ENCODE peak calls at places on chromosomes 4 and X, in four cellular contexts. G, B, C and Z are unnamed samples.
A peak's percentile ranks its signal among the peaks of the same experiment; 100 is the strongest.

GRCh38 chr4:71827811-71828210 is 43.9 kb upstream of the GC start:
- DNase-seq in G (no peak), B (no peak), C (no peak), Z (no peak)

GRCh38 chrX:68694429-68695205 is 47.2 kb downstream of the STARD8 start:
- DNase-seq in G (no peak), B (no peak), C (no peak), Z (no peak)

GRCh38 chr4:36582214-36582613 is 300.8 kb downstream of the DTHD1 start:
- DNase-seq in G (no peak), B (no peak), C (no peak), Z (no peak)

GRCh38 chrX:134074151-134074550 is 88.8 kb upstream of the GPC3 start:
- DNase-seq in G (no peak), B (peak; percentile 2), C (no peak), Z (no peak)

GRCh38 chrX:113001836-113002235 is 161.2 kb upstream of the AMOT start:
- DNase-seq in G (no peak), B (no peak), C (no peak), Z (no peak)

GRCh38 chr4:28436191-28437080 is 1575.8 kb downstream of the STIM2 start:
- DNase-seq in G (no peak), B (no peak), C (no peak), Z (no peak)

GRCh38 chrX:85905851-85906250 is 141.5 kb downstream of the CHM start:
- DNase-seq in G (no peak), B (no peak), C (no peak), Z (no peak)

GRCh38 chr4:23631255-23631950 is 258.4 kb downstream of the PPARGC1A start:
- DNase-seq in G (no peak), B (no peak), C (no peak), Z (no peak)

GRCh38 chr4:123788577-123788976 is 392.0 kb downstream of the SPRY1 start:
- DNase-seq in G (no peak), B (no peak), C (no peak), Z (no peak)

GRCh38 chrX:70613295-70613694 is 168.7 kb downstream of the DLG3 start:
- DNase-seq in G (no peak), B (no peak), C (no peak), Z (no peak)

GRCh38 chrX:153623310-153624029 is 23.5 kb upstream of the DUSP9 start:
- DNase-seq in G (no peak), B (peak; percentile 79), C (no peak), Z (no peak)

GRCh38 chr4:30386266-30386895 is 333.8 kb upstream of the PCDH7 start:
- DNase-seq in G (no peak), B (no peak), C (no peak), Z (no peak)

GRCh38 chr4:128357286-128357685 is 69.7 kb upstream of the PGRMC2 start:
- DNase-seq in G (no peak), B (no peak), C (no peak), Z (no peak)

GRCh38 chrX:13732246-13733067 is 2.0 kb downstream of the TRAPPC2 start:
- DNase-seq in G (no peak), B (no peak), C (no peak), Z (no peak)

DNA sequence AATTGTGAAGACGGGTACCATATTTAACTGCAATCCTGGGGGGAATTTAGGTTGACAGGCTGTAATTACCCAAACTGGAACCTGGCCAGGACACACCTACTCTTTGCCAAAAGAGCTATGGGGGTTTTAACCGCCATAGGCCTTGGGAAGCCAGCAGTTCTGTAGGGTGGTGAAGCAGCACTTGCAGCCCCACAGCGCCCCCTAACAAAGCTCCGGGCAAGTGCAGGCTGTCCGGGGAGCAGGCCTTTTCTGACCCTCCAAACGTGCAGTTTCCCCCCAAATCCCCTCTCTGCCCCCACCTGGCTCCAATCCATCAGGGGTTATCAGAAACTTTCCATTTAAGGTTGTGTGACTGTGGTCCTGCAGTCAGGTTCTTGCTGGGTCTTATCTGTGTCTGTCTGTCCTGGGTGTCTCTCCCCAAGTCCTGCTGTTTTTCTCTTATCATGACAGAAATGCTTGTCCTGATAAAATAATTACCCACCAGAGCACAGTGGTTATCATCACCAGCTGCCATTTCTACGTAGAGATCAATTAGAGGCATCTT is 350.9 kb downstream of the MID1IP1 start:
- DNase-seq in G (no peak), B (no peak), C (peak; percentile 71), Z (peak; percentile 65)
- TF ChIP-seq YY1 in G (no peak), B (no peak), C (no peak), Z (no peak)

DNA sequence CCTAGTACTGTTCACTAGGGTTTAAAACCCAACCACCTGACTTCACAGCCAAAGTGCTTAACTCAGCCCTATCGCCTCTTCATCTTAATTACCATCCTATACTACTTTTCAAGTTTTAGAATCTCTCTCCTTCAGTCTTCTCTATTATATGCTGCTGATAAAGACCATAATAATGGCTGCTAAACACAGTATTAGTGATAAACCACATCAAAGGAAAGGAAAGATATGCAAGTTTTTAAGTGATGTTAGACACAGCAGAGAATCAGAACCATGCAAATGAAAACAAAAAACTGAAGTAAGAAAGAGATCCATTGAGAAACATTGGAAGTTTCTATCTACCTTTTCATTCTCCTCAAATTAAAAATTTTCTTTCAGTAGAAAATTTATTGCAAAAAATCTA is 100.8 kb downstream of the REELD1 start:
- DNase-seq in G (no peak), B (no peak), C (no peak), Z (no peak)
- TF ChIP-seq CTCF in G (no peak), B (no peak), C (no peak), Z (no peak)

GRCh38 chr4:41102360-41103092 is 111.8 kb downstream of the APBB2 start:
- DNase-seq in G (no peak), B (no peak), C (no peak), Z (no peak)
- TF ChIP-seq ELF1 in G (no peak), B (no peak), C (no peak), Z (no peak)

GRCh38 chrX:38117485-38117884 is 103.2 kb downstream of the SRPX start:
- DNase-seq in G (no peak), B (no peak), C (no peak), Z (no peak)
- TF ChIP-seq YY1 in G (no peak), B (no peak), C (no peak), Z (no peak)

GRCh38 chrX:44299177-44299576 is 44.3 kb downstream of the EFHC2 start:
- DNase-seq in G (no peak), B (no peak), C (no peak), Z (no peak)

GRCh38 chrX:44305921-44306320 is 37.6 kb downstream of the EFHC2 start:
- DNase-seq in G (no peak), B (no peak), C (no peak), Z (no peak)

GRCh38 chrX:44308869-44309268 is 34.6 kb downstream of the EFHC2 start:
- DNase-seq in G (no peak), B (no peak), C (no peak), Z (no peak)

GRCh38 chrX:44306336-44306735 is 37.1 kb downstream of the EFHC2 start:
- DNase-seq in G (no peak), B (no peak), C (no peak), Z (no peak)

GRCh38 chrX:44303119-44303518 is 40.4 kb downstream of the EFHC2 start:
- DNase-seq in G (no peak), B (no peak), C (no peak), Z (no peak)
- TF ChIP-seq CTCF in G (no peak), B (peak; percentile 20), C (peak; percentile 43), Z (no peak)

GRCh38 chrX:17042046-17042445 is 95.6 kb downstream of the REPS2 start:
- DNase-seq in G (no peak), B (no peak), C (no peak), Z (no peak)

GRCh38 chrX:17038277-17038676 is 91.8 kb downstream of the REPS2 start:
- DNase-seq in G (no peak), B (no peak), C (no peak), Z (no peak)

GRCh38 chrX:17038681-17039161 is 92.3 kb downstream of the REPS2 start:
- DNase-seq in G (no peak), B (no peak), C (no peak), Z (peak; percentile 6)

GRCh38 chrX:17039826-17040225 is 93.4 kb downstream of the REPS2 start:
- DNase-seq in G (no peak), B (no peak), C (no peak), Z (no peak)

GRCh38 chrX:17040711-17041110 is 94.3 kb downstream of the REPS2 start:
- DNase-seq in G (no peak), B (no peak), C (no peak), Z (no peak)
- TF ChIP-seq ELF1 in G (no peak), B (no peak), C (no peak), Z (no peak)

GRCh38 chr4:105399535-105400161 is 74.2 kb downstream of the PPA2 start:
- DNase-seq in G (peak; percentile 26), B (no peak), C (no peak), Z (no peak)
- TF ChIP-seq YY1 in G (no peak), B (no peak), C (no peak), Z (no peak)

GRCh38 chr4:47839259-47839658 is 1.4 kb upstream of the CORIN start:
- DNase-seq in G (no peak), B (no peak), C (no peak), Z (no peak)
- TF ChIP-seq CTCF in G (no peak), B (no peak), C (no peak), Z (peak; percentile 47)

GRCh38 chrX:16639966-16640365 is 10.0 kb upstream of the S100G start:
- DNase-seq in G (no peak), B (no peak), C (no peak), Z (no peak)
- TF ChIP-seq ELF1 in G (no peak), B (no peak), C (no peak), Z (no peak)